ENCODE peak calls at places on chromosomes 4 and X, in seven cellular contexts. W is AG09319, H is heart right ventricle, Y is mesenteric fat pad, B is Right ventricle myocardium superior, C is spleen, S is NCI-H2171 treated with DMSO at 0.1 percent for 48 hours. F is an unnamed sample.

GRCh38 chr4:99180367-99181169 is 36.5 kb upstream of the ADH4 start:
- DNase-seq in W (peak; percentile 30), H (no peak), Y (no peak), B (no peak), C (no peak), S (no peak), F (peak; percentile 15)

GRCh38 chrX:46686003-46686645 is 72.8 kb downstream of the SLC9A7 start:
- DNase-seq in W (peak; percentile 14), H (peak; percentile 17), Y (no peak), B (no peak), C (no peak), S (peak; percentile 13), F (no peak)

GRCh38 chr4:86895692-86896488 is 3.7 kb upstream of the C4orf36 start:
- DNase-seq in W (no peak), H (peak; percentile 53), Y (no peak), B (no peak), C (no peak), S (peak; percentile 62), F (no peak)

GRCh38 chrX:103330601-103331397 is 760 bp downstream of the TCEAL7 start:
- DNase-seq in W (no peak), H (no peak), Y (no peak), B (no peak), C (no peak), S (no peak), F (no peak)

GRCh38 chr4:73221734-73222133 is 36.9 kb downstream of the ANKRD17 start:
- DNase-seq in W (no peak), H (no peak), Y (no peak), B (no peak), C (no peak), S (no peak), F (no peak)

GRCh38 chrX:108268434-108269080 is 169.7 kb downstream of the COL4A6 start:
- DNase-seq in W (no peak), H (no peak), Y (no peak), B (no peak), C (no peak), S (peak; percentile 5), F (no peak)

GRCh38 chr4:71130827-71131603 is 137.6 kb downstream of the DCK start:
- DNase-seq in W (no peak), H (no peak), Y (no peak), B (no peak), C (no peak), S (peak; percentile 1), F (peak; percentile 35)

GRCh38 chr4:179626687-179627086 is 2184.4 kb upstream of the AGA start:
- DNase-seq in W (no peak), H (no peak), Y (no peak), B (no peak), C (no peak), S (no peak), F (no peak)

GRCh38 chrX:119853449-119853848 is 686 bp upstream of the UPF3B start:
- DNase-seq in W (no peak), H (no peak), Y (no peak), B (no peak), C (no peak), S (no peak), F (no peak)

GRCh38 chr4:151417164-151417571 is 8.2 kb downstream of the FHIP1A start:
- DNase-seq in W (no peak), H (no peak), Y (no peak), B (no peak), C (no peak), S (no peak), F (no peak)

GRCh38 chr4:7769936-7770674 is 169.6 kb downstream of the AFAP1 start:
- DNase-seq in W (no peak), H (no peak), Y (no peak), B (no peak), C (peak; percentile 62), S (peak; percentile 26), F (no peak)

GRCh38 chr4:107666134-107666533 is 53.9 kb downstream of the PAPSS1 start:
- DNase-seq in W (peak; percentile 15), H (no peak), Y (no peak), B (no peak), C (no peak), S (no peak), F (peak; percentile 53)

GRCh38 chr4:97150966-97151365 is 992.3 kb downstream of the STPG2 start:
- DNase-seq in W (no peak), H (no peak), Y (no peak), B (no peak), C (no peak), S (no peak), F (no peak)

GRCh38 chr4:110823251-110823650 is 200.4 kb upstream of the PITX2 start:
- DNase-seq in W (no peak), H (no peak), Y (no peak), B (no peak), C (no peak), S (no peak), F (no peak)

GRCh38 chrX:68685722-68686683 is 38.5 kb downstream of the STARD8 start:
- DNase-seq in W (no peak), H (peak; percentile 49), Y (no peak), B (peak; percentile 72), C (peak; percentile 87), S (no peak), F (no peak)

GRCh38 chr4:87224036-87224923 is 3.9 kb upstream of the KLHL8 start:
- DNase-seq in W (no peak), H (no peak), Y (no peak), B (no peak), C (no peak), S (no peak), F (no peak)

GRCh38 chr4:2069161-2069971 is 10.2 kb downstream of the NAT8L start:
- DNase-seq in W (no peak), H (no peak), Y (no peak), B (no peak), C (peak; percentile 67), S (no peak), F (no peak)

GRCh38 chrX:24574743-24575142 is 72.4 kb downstream of the PCYT1B start:
- DNase-seq in W (no peak), H (no peak), Y (no peak), B (no peak), C (no peak), S (peak; percentile 2), F (no peak)

F was measured in BJ.